ENCODE peak calls at places on chromosomes 16 and 17, in ten cellular contexts. One of them, this sample, is unnamed.

GRCh38 chr16:28082624-28083023 is 19.1 kb upstream of the GSG1L start:
- DNase-seq in Panc1: no peak
- DNase-seq in A549: no peak
- DNase-seq in tibial artery: no peak
- DNase-seq in lung: no peak
- DNase-seq in pancreas: no peak
- DNase-seq in astrocyte: no peak
- DNase-seq in transverse colon: peak; percentile 15
- DNase-seq in thoracic aorta: no peak
- DNase-seq in breast epithelium: no peak
- DNase-seq in this sample: no peak

GRCh38 chr17:67779098-67779672 is 46.1 kb upstream of the BPTF start:
- DNase-seq in lung: peak; percentile 36
- DNase-seq in thoracic aorta: no peak
- DNase-seq in transverse colon: peak; percentile 27
- DNase-seq in breast epithelium: peak; percentile 55
- DNase-seq in tibial artery: no peak
- DNase-seq in astrocyte: peak; percentile 67
- DNase-seq in pancreas: peak; percentile 64
- DNase-seq in A549: peak; percentile 86
- DNase-seq in Panc1: no peak
- DNase-seq in this sample: no peak

GRCh38 chr16:67667434-67667816 is 811 bp downstream of the C16orf86 start:
- DNase-seq in thoracic aorta: no peak
- DNase-seq in A549: no peak
- DNase-seq in breast epithelium: no peak
- DNase-seq in lung: no peak
- DNase-seq in pancreas: no peak
- DNase-seq in astrocyte: no peak
- DNase-seq in Panc1: no peak
- DNase-seq in tibial artery: no peak
- DNase-seq in transverse colon: no peak
- DNase-seq in this sample: no peak

GRCh38 chr17:29949708-29950107 is 8.3 kb downstream of the EFCAB5 start:
- DNase-seq in astrocyte: no peak
- DNase-seq in thoracic aorta: no peak
- DNase-seq in Panc1: no peak
- DNase-seq in transverse colon: no peak
- DNase-seq in tibial artery: no peak
- DNase-seq in lung: no peak
- DNase-seq in A549: no peak
- DNase-seq in breast epithelium: no peak
- DNase-seq in pancreas: no peak
- DNase-seq in this sample: no peak

GRCh38 chr16:27403601-27403992 is 1.6 kb downstream of the IL21R start:
- DNase-seq in breast epithelium: no peak
- DNase-seq in transverse colon: no peak
- DNase-seq in astrocyte: no peak
- DNase-seq in Panc1: no peak
- DNase-seq in tibial artery: no peak
- DNase-seq in pancreas: no peak
- DNase-seq in lung: no peak
- DNase-seq in thoracic aorta: no peak
- DNase-seq in A549: no peak
- DNase-seq in this sample: no peak

GRCh38 chr16:7964717-7965116 is 625.6 kb downstream of the TMEM114 start:
- DNase-seq in pancreas: no peak
- DNase-seq in breast epithelium: no peak
- DNase-seq in transverse colon: no peak
- DNase-seq in astrocyte: no peak
- DNase-seq in A549: no peak
- DNase-seq in tibial artery: no peak
- DNase-seq in Panc1: no peak
- DNase-seq in thoracic aorta: no peak
- DNase-seq in lung: no peak
- DNase-seq in this sample: no peak

GRCh38 chr17:80822021-80822699 is 169.5 kb upstream of the CHMP6 start:
- DNase-seq in tibial artery: peak; percentile 51
- DNase-seq in astrocyte: no peak
- DNase-seq in A549: no peak
- DNase-seq in transverse colon: no peak
- DNase-seq in thoracic aorta: no peak
- DNase-seq in lung: no peak
- DNase-seq in pancreas: no peak
- DNase-seq in Panc1: no peak
- DNase-seq in breast epithelium: peak; percentile 46
- DNase-seq in this sample: no peak

GRCh38 chr17:78430892-78431691 is 52.6 kb downstream of the PGS1 start:
- DNase-seq in transverse colon: no peak
- DNase-seq in tibial artery: no peak
- DNase-seq in breast epithelium: no peak
- DNase-seq in astrocyte: no peak
- DNase-seq in Panc1: no peak
- DNase-seq in pancreas: no peak
- DNase-seq in thoracic aorta: no peak
- DNase-seq in lung: no peak
- DNase-seq in A549: no peak
- DNase-seq in this sample: no peak

GRCh38 chr17:37064166-37064565 is 115.4 kb downstream of the AATF start:
- DNase-seq in tibial artery: no peak
- DNase-seq in pancreas: no peak
- DNase-seq in A549: no peak
- DNase-seq in astrocyte: no peak
- DNase-seq in Panc1: no peak
- DNase-seq in transverse colon: no peak
- DNase-seq in lung: no peak
- DNase-seq in thoracic aorta: no peak
- DNase-seq in breast epithelium: no peak
- DNase-seq in this sample: no peak

GRCh38 chr16:86823895-86824671 is 245.7 kb downstream of the FOXL1 start:
- DNase-seq in transverse colon: no peak
- DNase-seq in thoracic aorta: no peak
- DNase-seq in A549: no peak
- DNase-seq in astrocyte: peak; percentile 100
- DNase-seq in lung: no peak
- DNase-seq in tibial artery: peak; percentile 71
- DNase-seq in pancreas: no peak
- DNase-seq in Panc1: peak; percentile 73
- DNase-seq in breast epithelium: no peak
- DNase-seq in this sample: no peak

GRCh38 chr17:31404028-31404949 is 12.8 kb downstream of the RAB11FIP4 start:
- DNase-seq in astrocyte: no peak
- DNase-seq in A549: no peak
- DNase-seq in breast epithelium: no peak
- DNase-seq in Panc1: no peak
- DNase-seq in pancreas: no peak
- DNase-seq in transverse colon: no peak
- DNase-seq in tibial artery: peak; percentile 56
- DNase-seq in thoracic aorta: no peak
- DNase-seq in lung: no peak
- DNase-seq in this sample: peak; percentile 4

GRCh38 chr17:29038511-29039300 is 4.2 kb upstream of the PIPOX start:
- DNase-seq in breast epithelium: no peak
- DNase-seq in tibial artery: no peak
- DNase-seq in pancreas: no peak
- DNase-seq in thoracic aorta: no peak
- DNase-seq in transverse colon: no peak
- DNase-seq in Panc1: no peak
- DNase-seq in lung: no peak
- DNase-seq in astrocyte: peak; percentile 15
- DNase-seq in A549: no peak
- DNase-seq in this sample: no peak

GRCh38 chr16:515175-515962 is 12.1 kb upstream of the CAPN15 start:
- DNase-seq in lung: no peak
- DNase-seq in tibial artery: no peak
- DNase-seq in transverse colon: no peak
- DNase-seq in Panc1: no peak
- DNase-seq in breast epithelium: no peak
- DNase-seq in thoracic aorta: no peak
- DNase-seq in astrocyte: no peak
- DNase-seq in A549: no peak
- DNase-seq in pancreas: no peak
- DNase-seq in this sample: no peak
- H3K4me1 ChIP-seq in lung: no peaks in the 10 kb centered on the region
- H3K4me1 ChIP-seq in tibial artery: no peaks in the 10 kb centered on the region
- H3K4me1 ChIP-seq in transverse colon: no peaks in the 10 kb centered on the region
- H3K4me1 ChIP-seq in Panc1: no peaks in the 10 kb centered on the region
- H3K4me1 ChIP-seq in breast epithelium: no peaks in the 10 kb centered on the region
- H3K4me1 ChIP-seq in thoracic aorta: no peaks in the 10 kb centered on the region
- H3K4me1 ChIP-seq in astrocyte: no peaks in the 10 kb centered on the region
- H3K4me1 ChIP-seq in A549: no peaks in the 10 kb centered on the region
- H3K4me1 ChIP-seq in pancreas: no peaks in the 10 kb centered on the region
- H3K4me1 ChIP-seq in this sample: no peaks in the 10 kb centered on the region

GRCh38 chr16:72996291-72997062 is 51.5 kb downstream of the ZFHX3 start:
- DNase-seq in breast epithelium: no peak
- DNase-seq in astrocyte: no peak
- DNase-seq in transverse colon: peak; percentile 44
- DNase-seq in pancreas: peak; percentile 54
- DNase-seq in thoracic aorta: no peak
- DNase-seq in A549: no peak
- DNase-seq in lung: no peak
- DNase-seq in Panc1: no peak
- DNase-seq in tibial artery: peak; percentile 56
- DNase-seq in this sample: no peak

GRCh38 chr16:72997141-72997542 is 50.8 kb downstream of the ZFHX3 start:
- DNase-seq in pancreas: no peak
- DNase-seq in breast epithelium: no peak
- DNase-seq in transverse colon: no peak
- DNase-seq in astrocyte: no peak
- DNase-seq in tibial artery: peak; percentile 80
- DNase-seq in Panc1: no peak
- DNase-seq in A549: no peak
- DNase-seq in thoracic aorta: no peak
- DNase-seq in lung: peak; percentile 71
- DNase-seq in this sample: no peak

GRCh38 chr16:72991645-72992044 is 56.3 kb downstream of the ZFHX3 start:
- DNase-seq in lung: no peak
- DNase-seq in Panc1: no peak
- DNase-seq in A549: no peak
- DNase-seq in breast epithelium: no peak
- DNase-seq in thoracic aorta: no peak
- DNase-seq in transverse colon: no peak
- DNase-seq in tibial artery: peak; percentile 23
- DNase-seq in astrocyte: no peak
- DNase-seq in pancreas: no peak
- DNase-seq in this sample: no peak

GRCh38 chr16:72992142-72992601 is 55.8 kb downstream of the ZFHX3 start:
- DNase-seq in Panc1: no peak
- DNase-seq in A549: no peak
- DNase-seq in astrocyte: no peak
- DNase-seq in thoracic aorta: no peak
- DNase-seq in tibial artery: peak; percentile 63
- DNase-seq in transverse colon: no peak
- DNase-seq in lung: no peak
- DNase-seq in pancreas: no peak
- DNase-seq in breast epithelium: no peak
- DNase-seq in this sample: no peak

DNA sequence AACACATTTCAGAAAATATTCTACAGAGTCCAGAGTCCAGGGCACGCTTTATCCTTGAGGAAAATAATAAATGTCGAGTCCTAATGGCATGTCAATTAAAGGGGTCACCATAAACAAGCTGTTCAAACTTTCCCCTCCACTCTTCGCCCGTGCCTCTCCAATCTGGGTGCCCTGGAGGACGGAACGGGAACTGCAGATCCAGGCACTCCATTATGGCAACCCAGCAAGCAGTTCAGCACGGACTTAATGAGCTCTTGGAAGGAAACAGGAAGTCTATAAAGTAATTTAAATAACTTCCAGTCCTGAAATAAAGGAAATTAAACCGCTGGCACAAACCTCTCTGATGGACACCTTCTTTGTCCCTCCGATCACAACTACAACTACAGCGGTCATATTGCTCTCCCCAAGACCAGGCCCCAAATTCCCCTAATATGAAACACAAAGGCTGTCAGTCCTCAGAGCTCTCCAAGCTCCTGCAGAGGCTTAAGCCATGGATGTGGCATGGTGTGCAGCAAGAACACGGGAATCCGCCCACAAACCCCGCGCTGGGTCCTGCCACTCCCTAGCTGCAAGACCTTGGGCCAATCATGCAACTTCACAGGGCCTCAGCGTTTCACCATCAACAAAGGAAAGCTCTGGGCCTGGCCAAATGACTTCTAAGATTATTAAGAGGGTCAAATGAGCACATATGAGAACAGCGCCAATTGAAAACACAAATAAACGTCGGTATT is 52.6 kb downstream of the ZFHX3 start:
- DNase-seq in Panc1: no peak
- DNase-seq in breast epithelium: no peak
- DNase-seq in transverse colon: peak; percentile 34
- DNase-seq in astrocyte: no peak
- DNase-seq in lung: no peak
- DNase-seq in tibial artery: peak; percentile 60
- DNase-seq in thoracic aorta: no peak
- DNase-seq in pancreas: no peak
- DNase-seq in A549: peak; percentile 50
- DNase-seq in this sample: no peak
- TF ChIP-seq CTCF in Panc1: peak; percentile 54
- TF ChIP-seq CTCF in breast epithelium: no peak
- TF ChIP-seq CTCF in transverse colon: peak; percentile 52
- TF ChIP-seq CTCF in astrocyte: peak; percentile 39
- TF ChIP-seq CTCF in lung: no peak
- TF ChIP-seq CTCF in tibial artery: peak; percentile 15
- TF ChIP-seq CTCF in thoracic aorta: peak; percentile 47
- TF ChIP-seq CTCF in pancreas: no peak
- TF ChIP-seq CTCF in A549: peak; percentile 3
- TF ChIP-seq CTCF in this sample: peak; percentile 47

GRCh38 chr16:2038359-2039285 is 9.0 kb downstream of the NTHL1 start:
- DNase-seq in breast epithelium: no peak
- DNase-seq in thoracic aorta: no peak
- DNase-seq in A549: no peak
- DNase-seq in Panc1: no peak
- DNase-seq in pancreas: no peak
- DNase-seq in transverse colon: no peak
- DNase-seq in lung: no peak
- DNase-seq in tibial artery: no peak
- DNase-seq in astrocyte: no peak
- DNase-seq in this sample: no peak
- H3K4me1 ChIP-seq in breast epithelium: peaks cover 36% of the 10 kb centered on the region
- H3K4me1 ChIP-seq in thoracic aorta: peaks cover 26% of the 10 kb centered on the region
- H3K4me1 ChIP-seq in A549: peaks cover 97% of the 10 kb centered on the region
- H3K4me1 ChIP-seq in Panc1: peaks cover 72% of the 10 kb centered on the region
- H3K4me1 ChIP-seq in pancreas: no peaks in the 10 kb centered on the region
- H3K4me1 ChIP-seq in transverse colon: peaks cover 66% of the 10 kb centered on the region
- H3K4me1 ChIP-seq in lung: peaks cover 3% of the 10 kb centered on the region
- H3K4me1 ChIP-seq in tibial artery: peaks cover 6% of the 10 kb centered on the region
- H3K4me1 ChIP-seq in astrocyte: peaks cover 68% of the 10 kb centered on the region
- H3K4me1 ChIP-seq in this sample: peaks cover 4% of the 10 kb centered on the region

DNA sequence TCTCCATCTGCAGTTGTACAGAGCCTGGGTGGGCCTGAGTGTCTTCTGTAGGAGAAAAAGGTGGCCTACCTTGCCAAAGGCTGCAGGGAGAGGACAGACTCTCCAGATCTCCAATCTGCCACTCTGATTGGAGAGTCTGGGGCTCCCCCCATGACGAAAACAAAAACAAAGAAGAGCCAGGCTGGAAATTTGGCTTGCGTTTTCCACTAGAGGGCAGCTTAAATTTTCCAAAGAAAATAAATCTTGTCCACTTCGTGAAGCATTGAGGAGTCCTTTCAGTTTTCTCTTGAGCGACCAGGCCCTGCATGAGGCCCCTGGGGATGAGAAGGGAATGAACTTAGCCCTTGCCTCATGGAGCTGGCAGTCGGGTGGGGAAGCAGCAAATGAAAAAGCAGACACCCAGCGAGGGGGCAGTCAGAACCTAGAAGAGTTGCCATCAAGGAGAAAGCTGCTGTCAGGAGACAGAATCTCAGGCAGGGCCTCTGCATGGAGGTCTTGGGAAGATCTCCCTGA is 8.2 kb upstream of the SHCBP1 start:
- DNase-seq in pancreas: no peak
- DNase-seq in A549: peak; percentile 60
- DNase-seq in transverse colon: no peak
- DNase-seq in astrocyte: peak; percentile 40
- DNase-seq in tibial artery: no peak
- DNase-seq in Panc1: no peak
- DNase-seq in thoracic aorta: no peak
- DNase-seq in lung: no peak
- DNase-seq in breast epithelium: no peak
- DNase-seq in this sample: no peak
- TF ChIP-seq CTCF in pancreas: no peak
- TF ChIP-seq CTCF in A549: peak; percentile 44
- TF ChIP-seq CTCF in transverse colon: no peak
- TF ChIP-seq CTCF in astrocyte: peak; percentile 50
- TF ChIP-seq CTCF in tibial artery: no peak
- TF ChIP-seq CTCF in Panc1: peak; percentile 69
- TF ChIP-seq CTCF in thoracic aorta: no peak
- TF ChIP-seq CTCF in lung: no peak
- TF ChIP-seq CTCF in breast epithelium: no peak
- TF ChIP-seq CTCF in this sample: no peak

This sample was measured in keratinocyte.